ENCODE peak calls at places on chromosome 1, in nine cellular contexts. One of them, this sample, is unnamed. For H3K27me3, the result is how much of the 10 kb centered on the place peaks cover.

GRCh38 chr1:152410599-152410998 is 3.5 kb downstream of the CRNN start:
- DNase-seq in uterus: no peak
- DNase-seq in fibroblast of lung: no peak
- DNase-seq in ascending aorta: no peak
- DNase-seq in endodermal cell: no peak
- DNase-seq in body of pancreas: no peak
- DNase-seq in testis: no peak
- DNase-seq in small intestine: no peak
- DNase-seq in CD4-positive, alpha-beta T cell: no peak
- DNase-seq in this sample: no peak

GRCh38 chr1:93015590-93015989 is 54.3 kb upstream of the DIPK1A start:
- DNase-seq in small intestine: no peak
- DNase-seq in testis: no peak
- DNase-seq in endodermal cell: no peak
- DNase-seq in ascending aorta: no peak
- DNase-seq in fibroblast of lung: peak
- DNase-seq in uterus: no peak
- DNase-seq in CD4-positive, alpha-beta T cell: no peak
- DNase-seq in body of pancreas: no peak
- DNase-seq in this sample: no peak

GRCh38 chr1:41802532-41803501 is 115.9 kb downstream of the HIVEP3 start:
- DNase-seq in small intestine: peak
- DNase-seq in testis: peak
- DNase-seq in ascending aorta: peak
- DNase-seq in body of pancreas: no peak
- DNase-seq in uterus: peak
- DNase-seq in endodermal cell: no peak
- DNase-seq in fibroblast of lung: no peak
- DNase-seq in CD4-positive, alpha-beta T cell: peak
- DNase-seq in this sample: peak

GRCh38 chr1:191875994-191876393 is 282.3 kb upstream of the RGS18 start:
- DNase-seq in small intestine: no peak
- DNase-seq in body of pancreas: no peak
- DNase-seq in CD4-positive, alpha-beta T cell: no peak
- DNase-seq in testis: no peak
- DNase-seq in ascending aorta: no peak
- DNase-seq in fibroblast of lung: no peak
- DNase-seq in endodermal cell: no peak
- DNase-seq in uterus: no peak
- DNase-seq in this sample: no peak

GRCh38 chr1:59691261-59691660 is 123.5 kb upstream of the HOOK1 start:
- DNase-seq in small intestine: no peak
- DNase-seq in uterus: peak
- DNase-seq in endodermal cell: no peak
- DNase-seq in ascending aorta: no peak
- DNase-seq in CD4-positive, alpha-beta T cell: no peak
- DNase-seq in body of pancreas: no peak
- DNase-seq in testis: peak
- DNase-seq in fibroblast of lung: peak
- DNase-seq in this sample: peak

GRCh38 chr1:158016651-158017335 is 23.3 kb downstream of the KIRREL1 start:
- DNase-seq in endodermal cell: no peak
- DNase-seq in body of pancreas: no peak
- DNase-seq in testis: no peak
- DNase-seq in small intestine: no peak
- DNase-seq in ascending aorta: no peak
- DNase-seq in CD4-positive, alpha-beta T cell: no peak
- DNase-seq in fibroblast of lung: no peak
- DNase-seq in uterus: no peak
- DNase-seq in this sample: no peak

GRCh38 chr1:226624526-226624925 is 76.0 kb downstream of the STUM start:
- DNase-seq in fibroblast of lung: peak
- DNase-seq in small intestine: no peak
- DNase-seq in endodermal cell: peak
- DNase-seq in body of pancreas: no peak
- DNase-seq in testis: no peak
- DNase-seq in uterus: peak
- DNase-seq in ascending aorta: peak
- DNase-seq in CD4-positive, alpha-beta T cell: no peak
- DNase-seq in this sample: peak

GRCh38 chr1:219924348-219924747 is 4.0 kb downstream of the SLC30A10 start:
- DNase-seq in endodermal cell: no peak
- DNase-seq in ascending aorta: no peak
- DNase-seq in uterus: no peak
- DNase-seq in testis: no peak
- DNase-seq in body of pancreas: no peak
- DNase-seq in CD4-positive, alpha-beta T cell: no peak
- DNase-seq in fibroblast of lung: no peak
- DNase-seq in small intestine: peak
- DNase-seq in this sample: no peak

GRCh38 chr1:241423541-241424479 is 66.8 kb upstream of the RGS7 start:
- DNase-seq in CD4-positive, alpha-beta T cell: no peak
- DNase-seq in testis: peak
- DNase-seq in small intestine: peak
- DNase-seq in uterus: no peak
- DNase-seq in body of pancreas: peak
- DNase-seq in fibroblast of lung: peak
- DNase-seq in ascending aorta: no peak
- DNase-seq in endodermal cell: peak
- DNase-seq in this sample: no peak

GRCh38 chr1:43885311-43885801 is 48.2 kb upstream of the ARTN start:
- DNase-seq in ascending aorta: no peak
- DNase-seq in testis: no peak
- DNase-seq in CD4-positive, alpha-beta T cell: no peak
- DNase-seq in endodermal cell: peak
- DNase-seq in fibroblast of lung: no peak
- DNase-seq in small intestine: no peak
- DNase-seq in uterus: no peak
- DNase-seq in body of pancreas: no peak
- DNase-seq in this sample: no peak

GRCh38 chr1:8476021-8476420 is 158.1 kb downstream of the SLC45A1 start:
- DNase-seq in small intestine: no peak
- DNase-seq in testis: no peak
- DNase-seq in uterus: no peak
- DNase-seq in CD4-positive, alpha-beta T cell: no peak
- DNase-seq in fibroblast of lung: no peak
- DNase-seq in endodermal cell: no peak
- DNase-seq in ascending aorta: no peak
- DNase-seq in body of pancreas: no peak
- DNase-seq in this sample: no peak

GRCh38 chr1:165899461-165899941 is 72.1 kb downstream of the UCK2 start:
- DNase-seq in fibroblast of lung: no peak
- DNase-seq in testis: no peak
- DNase-seq in small intestine: no peak
- DNase-seq in CD4-positive, alpha-beta T cell: no peak
- DNase-seq in ascending aorta: peak
- DNase-seq in body of pancreas: no peak
- DNase-seq in uterus: no peak
- DNase-seq in endodermal cell: peak
- DNase-seq in this sample: peak

GRCh38 chr1:95953005-95953404 is 719.0 kb downstream of the RWDD3 start:
- DNase-seq in small intestine: no peak
- DNase-seq in fibroblast of lung: peak
- DNase-seq in body of pancreas: no peak
- DNase-seq in endodermal cell: peak
- DNase-seq in uterus: no peak
- DNase-seq in CD4-positive, alpha-beta T cell: no peak
- DNase-seq in testis: no peak
- DNase-seq in ascending aorta: no peak
- DNase-seq in this sample: no peak

GRCh38 chr1:196450143-196450911 is 157.9 kb downstream of the KCNT2 start:
- DNase-seq in ascending aorta: no peak
- DNase-seq in small intestine: no peak
- DNase-seq in body of pancreas: no peak
- DNase-seq in uterus: no peak
- DNase-seq in testis: no peak
- DNase-seq in endodermal cell: no peak
- DNase-seq in fibroblast of lung: no peak
- DNase-seq in CD4-positive, alpha-beta T cell: no peak
- DNase-seq in this sample: no peak

GRCh38 chr1:94596260-94596659 is 54.7 kb upstream of the F3 start:
- DNase-seq in uterus: no peak
- DNase-seq in ascending aorta: no peak
- DNase-seq in testis: no peak
- DNase-seq in CD4-positive, alpha-beta T cell: no peak
- DNase-seq in small intestine: no peak
- DNase-seq in endodermal cell: peak
- DNase-seq in fibroblast of lung: no peak
- DNase-seq in body of pancreas: no peak
- DNase-seq in this sample: no peak

GRCh38 chr1:17892851-17893250 is 137.7 kb downstream of the ACTL8 start:
- DNase-seq in CD4-positive, alpha-beta T cell: no peak
- DNase-seq in ascending aorta: no peak
- DNase-seq in uterus: no peak
- DNase-seq in fibroblast of lung: no peak
- DNase-seq in body of pancreas: no peak
- DNase-seq in small intestine: no peak
- DNase-seq in endodermal cell: peak
- DNase-seq in testis: no peak
- DNase-seq in this sample: no peak

GRCh38 chr1:17892225-17892624 is 137.1 kb downstream of the ACTL8 start:
- DNase-seq in fibroblast of lung: no peak
- DNase-seq in testis: no peak
- DNase-seq in small intestine: peak
- DNase-seq in uterus: no peak
- DNase-seq in endodermal cell: peak
- DNase-seq in body of pancreas: peak
- DNase-seq in CD4-positive, alpha-beta T cell: no peak
- DNase-seq in ascending aorta: no peak
- DNase-seq in this sample: peak

GRCh38 chr1:17895401-17895800 is 140.3 kb downstream of the ACTL8 start:
- DNase-seq in CD4-positive, alpha-beta T cell: no peak
- DNase-seq in fibroblast of lung: no peak
- DNase-seq in body of pancreas: no peak
- DNase-seq in endodermal cell: no peak
- DNase-seq in ascending aorta: no peak
- DNase-seq in uterus: no peak
- DNase-seq in small intestine: no peak
- DNase-seq in testis: no peak
- DNase-seq in this sample: no peak

GRCh38 chr1:17895986-17896385 is 140.9 kb downstream of the ACTL8 start:
- DNase-seq in fibroblast of lung: no peak
- DNase-seq in body of pancreas: no peak
- DNase-seq in ascending aorta: no peak
- DNase-seq in uterus: no peak
- DNase-seq in small intestine: no peak
- DNase-seq in endodermal cell: peak
- DNase-seq in testis: no peak
- DNase-seq in CD4-positive, alpha-beta T cell: no peak
- DNase-seq in this sample: no peak

GRCh38 chr1:17893891-17894631 is 138.9 kb downstream of the ACTL8 start:
- DNase-seq in endodermal cell: peak
- DNase-seq in fibroblast of lung: no peak
- DNase-seq in small intestine: no peak
- DNase-seq in body of pancreas: no peak
- DNase-seq in testis: no peak
- DNase-seq in uterus: no peak
- DNase-seq in ascending aorta: no peak
- DNase-seq in CD4-positive, alpha-beta T cell: no peak
- DNase-seq in this sample: no peak
- H3K27me3 ChIP-seq in endodermal cell: under half
- H3K27me3 ChIP-seq in fibroblast of lung: under half
- H3K27me3 ChIP-seq in small intestine: under half
- H3K27me3 ChIP-seq in body of pancreas: under half
- H3K27me3 ChIP-seq in testis: under half
- H3K27me3 ChIP-seq in uterus: under half
- H3K27me3 ChIP-seq in ascending aorta: under half
- H3K27me3 ChIP-seq in CD4-positive, alpha-beta T cell: under half
- H3K27me3 ChIP-seq in this sample: under half

DNA sequence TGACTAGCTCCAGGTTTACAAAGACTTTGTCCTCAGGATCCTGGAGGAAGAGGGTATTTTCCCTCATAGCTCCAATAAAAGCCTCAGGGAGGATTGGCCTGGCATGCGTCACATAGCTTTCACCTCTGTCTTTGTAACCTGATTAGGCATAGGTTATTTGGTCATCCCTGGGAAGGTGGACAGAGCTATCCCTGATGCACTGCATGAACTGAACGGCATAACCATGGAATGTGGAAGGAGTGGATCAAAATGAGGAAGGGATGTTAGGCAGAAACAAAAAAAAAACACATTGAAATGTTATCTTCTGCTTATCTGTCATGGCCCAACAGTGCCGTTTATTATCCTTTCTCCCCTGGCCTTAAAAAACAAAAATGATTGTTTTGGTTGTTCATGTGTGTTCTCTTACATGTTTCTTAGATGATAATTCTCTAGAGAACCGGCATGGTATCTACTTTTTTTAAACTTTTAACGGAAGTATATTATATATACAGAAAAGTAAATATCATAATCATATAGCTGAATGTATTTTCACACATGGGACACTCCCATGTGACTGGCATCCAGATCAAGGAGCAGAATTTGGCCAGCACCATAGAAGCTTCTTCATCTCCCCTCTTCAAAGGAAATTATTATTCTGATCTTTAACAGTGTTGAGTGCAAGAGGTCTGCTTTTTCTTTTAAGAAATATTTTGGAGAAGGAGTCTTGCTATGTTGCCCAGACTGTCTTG is 85.3 kb downstream of the RPS6KC1 start:
- DNase-seq in testis: no peak
- DNase-seq in endodermal cell: no peak
- DNase-seq in ascending aorta: no peak
- DNase-seq in body of pancreas: no peak
- DNase-seq in fibroblast of lung: no peak
- DNase-seq in small intestine: peak
- DNase-seq in uterus: no peak
- DNase-seq in CD4-positive, alpha-beta T cell: no peak
- DNase-seq in this sample: no peak
- H3K27ac ChIP-seq in testis: peak
- H3K27ac ChIP-seq in endodermal cell: no peak
- H3K27ac ChIP-seq in ascending aorta: no peak
- H3K27ac ChIP-seq in body of pancreas: no peak
- H3K27ac ChIP-seq in fibroblast of lung: no peak
- H3K27ac ChIP-seq in small intestine: no peak
- H3K27ac ChIP-seq in uterus: no peak
- H3K27ac ChIP-seq in CD4-positive, alpha-beta T cell: no peak
- H3K27ac ChIP-seq in this sample: no peak

GRCh38 chr1:62318320-62318755 is 896 bp downstream of the KANK4 start:
- DNase-seq in testis: no peak
- DNase-seq in fibroblast of lung: no peak
- DNase-seq in endodermal cell: peak
- DNase-seq in small intestine: no peak
- DNase-seq in CD4-positive, alpha-beta T cell: no peak
- DNase-seq in ascending aorta: no peak
- DNase-seq in body of pancreas: peak
- DNase-seq in uterus: no peak
- DNase-seq in this sample: peak
- H3K27me3 ChIP-seq in testis: under half
- H3K27me3 ChIP-seq in fibroblast of lung: under half
- H3K27me3 ChIP-seq in endodermal cell: half or more
- H3K27me3 ChIP-seq in small intestine: under half
- H3K27me3 ChIP-seq in CD4-positive, alpha-beta T cell: under half
- H3K27me3 ChIP-seq in ascending aorta: under half
- H3K27me3 ChIP-seq in body of pancreas: under half
- H3K27me3 ChIP-seq in uterus: under half
- H3K27me3 ChIP-seq in this sample: under half

DNA sequence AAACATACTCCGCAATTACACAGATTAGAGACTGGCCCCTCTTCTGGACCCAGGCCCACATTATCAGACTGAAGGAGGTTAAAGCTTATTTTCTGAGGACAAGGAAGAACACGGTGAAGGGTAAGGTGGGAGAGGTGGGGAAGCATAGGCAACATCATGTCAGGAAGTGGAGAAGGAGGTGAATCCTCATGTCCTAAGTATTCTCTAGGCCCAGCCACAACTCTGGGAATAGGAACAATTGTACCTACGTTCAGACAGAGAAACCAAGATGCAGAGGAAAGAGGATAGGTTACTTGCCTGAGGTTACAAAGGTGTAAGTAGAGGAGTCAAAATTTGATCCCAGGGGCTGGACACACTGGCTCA is 15.8 kb upstream of the AIM2 start:
- DNase-seq in CD4-positive, alpha-beta T cell: no peak
- DNase-seq in body of pancreas: no peak
- DNase-seq in small intestine: no peak
- DNase-seq in fibroblast of lung: no peak
- DNase-seq in testis: no peak
- DNase-seq in endodermal cell: no peak
- DNase-seq in ascending aorta: no peak
- DNase-seq in uterus: no peak
- DNase-seq in this sample: no peak
- H3K27ac ChIP-seq in CD4-positive, alpha-beta T cell: no peak
- H3K27ac ChIP-seq in body of pancreas: no peak
- H3K27ac ChIP-seq in small intestine: no peak
- H3K27ac ChIP-seq in fibroblast of lung: peak
- H3K27ac ChIP-seq in testis: no peak
- H3K27ac ChIP-seq in endodermal cell: no peak
- H3K27ac ChIP-seq in ascending aorta: no peak
- H3K27ac ChIP-seq in uterus: no peak
- H3K27ac ChIP-seq in this sample: no peak

This sample was measured in right cardiac atrium.